ENCODE peak calls at places on chromosomes 4 and X, in nine cellular contexts. One of them, this sample, is unnamed.

GRCh38 chrX:154059729-154060245 is 37.7 kb downstream of the MECP2 start:
- DNase-seq in A549: no peak
- DNase-seq in K562: no peak
- DNase-seq in HCT116: no peak
- DNase-seq in endothelial cell of umbilical vein: no peak
- DNase-seq in HepG2: no peak
- DNase-seq in SK-N-SH: no peak
- DNase-seq in H1: no peak
- DNase-seq in GM12878: no peak
- DNase-seq in this sample: peak; percentile 21

GRCh38 chr4:2154215-2154614 is 87.7 kb downstream of the HAUS3 start:
- DNase-seq in A549: no peak
- DNase-seq in K562: no peak
- DNase-seq in HCT116: no peak
- DNase-seq in endothelial cell of umbilical vein: no peak
- DNase-seq in HepG2: no peak
- DNase-seq in SK-N-SH: no peak
- DNase-seq in H1: no peak
- DNase-seq in GM12878: no peak
- DNase-seq in this sample: no peak

GRCh38 chr4:149715822-149716585 is 99.6 kb downstream of the IQCM start:
- DNase-seq in A549: no peak
- DNase-seq in K562: no peak
- DNase-seq in HCT116: no peak
- DNase-seq in endothelial cell of umbilical vein: no peak
- DNase-seq in HepG2: no peak
- DNase-seq in SK-N-SH: no peak
- DNase-seq in H1: no peak
- DNase-seq in GM12878: no peak
- DNase-seq in this sample: no peak

GRCh38 chr4:16199132-16199531 is 27.1 kb downstream of the TAPT1 start:
- DNase-seq in A549: no peak
- DNase-seq in K562: no peak
- DNase-seq in HCT116: no peak
- DNase-seq in endothelial cell of umbilical vein: peak; percentile 51
- DNase-seq in HepG2: peak; percentile 15
- DNase-seq in SK-N-SH: peak; percentile 34
- DNase-seq in H1: no peak
- DNase-seq in GM12878: no peak
- DNase-seq in this sample: peak; percentile 46

GRCh38 chr4:185395255-185395955 is at the start of gene LRP2BP:
- DNase-seq in A549: no peak
- DNase-seq in K562: no peak
- DNase-seq in HCT116: no peak
- DNase-seq in endothelial cell of umbilical vein: peak; percentile 46
- DNase-seq in HepG2: peak; percentile 59
- DNase-seq in SK-N-SH: no peak
- DNase-seq in H1: no peak
- DNase-seq in GM12878: peak; percentile 48
- DNase-seq in this sample: peak; percentile 21

GRCh38 chr4:75752637-75753036 is 28.3 kb downstream of the USO1 start:
- DNase-seq in A549: no peak
- DNase-seq in K562: no peak
- DNase-seq in HCT116: no peak
- DNase-seq in endothelial cell of umbilical vein: no peak
- DNase-seq in HepG2: no peak
- DNase-seq in SK-N-SH: no peak
- DNase-seq in H1: no peak
- DNase-seq in GM12878: no peak
- DNase-seq in this sample: no peak

GRCh38 chr4:62709618-62710252 is 1509.6 kb downstream of the ADGRL3 start:
- DNase-seq in A549: no peak
- DNase-seq in K562: peak; percentile 2
- DNase-seq in HCT116: no peak
- DNase-seq in endothelial cell of umbilical vein: no peak
- DNase-seq in HepG2: peak; percentile 34
- DNase-seq in SK-N-SH: peak; percentile 16
- DNase-seq in H1: no peak
- DNase-seq in GM12878: no peak
- DNase-seq in this sample: peak; percentile 41

GRCh38 chrX:79259073-79259689 is 108.0 kb downstream of the ITM2A start:
- DNase-seq in A549: no peak
- DNase-seq in K562: no peak
- DNase-seq in HCT116: no peak
- DNase-seq in endothelial cell of umbilical vein: no peak
- DNase-seq in HepG2: no peak
- DNase-seq in SK-N-SH: no peak
- DNase-seq in H1: no peak
- DNase-seq in GM12878: peak; percentile 99
- DNase-seq in this sample: peak; percentile 78

GRCh38 chr4:76194325-76194724 is 19.3 kb downstream of the SCARB2 start:
- DNase-seq in A549: peak; percentile 26
- DNase-seq in K562: peak; percentile 17
- DNase-seq in HCT116: no peak
- DNase-seq in endothelial cell of umbilical vein: peak; percentile 33
- DNase-seq in HepG2: no peak
- DNase-seq in SK-N-SH: no peak
- DNase-seq in H1: no peak
- DNase-seq in GM12878: no peak
- DNase-seq in this sample: peak; percentile 34

GRCh38 chr4:5989236-5990225 is 28.7 kb downstream of the C4orf50 start:
- DNase-seq in A549: no peak
- DNase-seq in K562: no peak
- DNase-seq in HCT116: no peak
- DNase-seq in endothelial cell of umbilical vein: no peak
- DNase-seq in HepG2: no peak
- DNase-seq in SK-N-SH: no peak
- DNase-seq in H1: no peak
- DNase-seq in GM12878: no peak
- DNase-seq in this sample: no peak

GRCh38 chr4:169362607-169363006 is 91.9 kb upstream of the SH3RF1 start:
- DNase-seq in A549: no peak
- DNase-seq in K562: no peak
- DNase-seq in HCT116: no peak
- DNase-seq in endothelial cell of umbilical vein: no peak
- DNase-seq in HepG2: no peak
- DNase-seq in SK-N-SH: no peak
- DNase-seq in H1: no peak
- DNase-seq in GM12878: no peak
- DNase-seq in this sample: peak; percentile 13

GRCh38 chrX:112849010-112849409 is 8.4 kb upstream of the AMOT start:
- DNase-seq in A549: no peak
- DNase-seq in K562: no peak
- DNase-seq in HCT116: no peak
- DNase-seq in endothelial cell of umbilical vein: no peak
- DNase-seq in HepG2: no peak
- DNase-seq in SK-N-SH: peak; percentile 30
- DNase-seq in H1: no peak
- DNase-seq in GM12878: no peak
- DNase-seq in this sample: no peak

GRCh38 chrX:9134341-9134740 is 100.4 kb upstream of the FAM9B start:
- DNase-seq in A549: no peak
- DNase-seq in K562: no peak
- DNase-seq in HCT116: no peak
- DNase-seq in endothelial cell of umbilical vein: no peak
- DNase-seq in HepG2: no peak
- DNase-seq in SK-N-SH: no peak
- DNase-seq in H1: no peak
- DNase-seq in GM12878: no peak
- DNase-seq in this sample: no peak

GRCh38 chrX:40531056-40531826 is 49.5 kb upstream of the ATP6AP2 start:
- DNase-seq in A549: no peak
- DNase-seq in K562: no peak
- DNase-seq in HCT116: no peak
- DNase-seq in endothelial cell of umbilical vein: no peak
- DNase-seq in HepG2: no peak
- DNase-seq in SK-N-SH: no peak
- DNase-seq in H1: no peak
- DNase-seq in GM12878: no peak
- DNase-seq in this sample: no peak

GRCh38 chr4:7371122-7371941 is 63.4 kb downstream of the PSAPL1 start:
- DNase-seq in A549: no peak
- DNase-seq in K562: no peak
- DNase-seq in HCT116: no peak
- DNase-seq in endothelial cell of umbilical vein: no peak
- DNase-seq in HepG2: no peak
- DNase-seq in SK-N-SH: no peak
- DNase-seq in H1: no peak
- DNase-seq in GM12878: no peak
- DNase-seq in this sample: no peak

GRCh38 chrX:135086197-135086854 is 34.0 kb downstream of the ETDB start:
- DNase-seq in A549: peak; percentile 47
- DNase-seq in K562: peak; percentile 50
- DNase-seq in HCT116: peak; percentile 63
- DNase-seq in endothelial cell of umbilical vein: peak; percentile 59
- DNase-seq in HepG2: peak; percentile 39
- DNase-seq in SK-N-SH: peak; percentile 54
- DNase-seq in H1: no peak
- DNase-seq in GM12878: peak; percentile 15
- DNase-seq in this sample: peak; percentile 69

GRCh38 chrX:125295337-125295736 is 24.3 kb upstream of the TEX13C start:
- DNase-seq in A549: no peak
- DNase-seq in K562: no peak
- DNase-seq in HCT116: no peak
- DNase-seq in endothelial cell of umbilical vein: no peak
- DNase-seq in HepG2: no peak
- DNase-seq in SK-N-SH: no peak
- DNase-seq in H1: no peak
- DNase-seq in GM12878: no peak
- DNase-seq in this sample: peak; percentile 27

GRCh38 chrX:139965421-139965820 is at the start of gene CXorf66:
- DNase-seq in A549: no peak
- DNase-seq in K562: no peak
- DNase-seq in HCT116: no peak
- DNase-seq in endothelial cell of umbilical vein: no peak
- DNase-seq in HepG2: no peak
- DNase-seq in SK-N-SH: no peak
- DNase-seq in H1: no peak
- DNase-seq in GM12878: no peak
- DNase-seq in this sample: no peak

GRCh38 chrX:31224321-31225012 is 152.6 kb upstream of the FTHL17 start:
- DNase-seq in A549: no peak
- DNase-seq in K562: no peak
- DNase-seq in HCT116: no peak
- DNase-seq in endothelial cell of umbilical vein: peak; percentile 8
- DNase-seq in HepG2: no peak
- DNase-seq in SK-N-SH: no peak
- DNase-seq in H1: no peak
- DNase-seq in GM12878: no peak
- DNase-seq in this sample: no peak

GRCh38 chrX:24014388-24015018 is 12.5 kb downstream of the KLHL15 start:
- DNase-seq in A549: no peak
- DNase-seq in K562: no peak
- DNase-seq in HCT116: no peak
- DNase-seq in endothelial cell of umbilical vein: no peak
- DNase-seq in HepG2: no peak
- DNase-seq in SK-N-SH: no peak
- DNase-seq in H1: no peak
- DNase-seq in GM12878: peak; percentile 45
- DNase-seq in this sample: no peak

GRCh38 chr4:8296491-8296890 is 26.9 kb downstream of the HTRA3 start:
- DNase-seq in A549: no peak
- DNase-seq in K562: no peak
- DNase-seq in HCT116: no peak
- DNase-seq in endothelial cell of umbilical vein: no peak
- DNase-seq in HepG2: no peak
- DNase-seq in SK-N-SH: no peak
- DNase-seq in H1: no peak
- DNase-seq in GM12878: no peak
- DNase-seq in this sample: no peak

GRCh38 chrX:105552395-105552794 is 269.9 kb upstream of the NRK start:
- DNase-seq in A549: no peak
- DNase-seq in K562: no peak
- DNase-seq in HCT116: no peak
- DNase-seq in endothelial cell of umbilical vein: peak; percentile 1
- DNase-seq in HepG2: no peak
- DNase-seq in SK-N-SH: no peak
- DNase-seq in H1: no peak
- DNase-seq in GM12878: no peak
- DNase-seq in this sample: no peak

GRCh38 chr4:71235321-71236206 is 103.3 kb upstream of the SLC4A4 start:
- DNase-seq in A549: no peak
- DNase-seq in K562: no peak
- DNase-seq in HCT116: no peak
- DNase-seq in endothelial cell of umbilical vein: no peak
- DNase-seq in HepG2: no peak
- DNase-seq in SK-N-SH: no peak
- DNase-seq in H1: no peak
- DNase-seq in GM12878: no peak
- DNase-seq in this sample: no peak
- TF ChIP-seq MAX in A549: no peak
- TF ChIP-seq MAX in K562: no peak
- TF ChIP-seq MAX in HCT116: no peak
- TF ChIP-seq MAX in endothelial cell of umbilical vein: no peak
- TF ChIP-seq MAX in HepG2: no peak
- TF ChIP-seq MAX in SK-N-SH: no peak
- TF ChIP-seq MAX in H1: no peak
- TF ChIP-seq MAX in GM12878: no peak
- TF ChIP-seq MAX in this sample: no peak

DNA sequence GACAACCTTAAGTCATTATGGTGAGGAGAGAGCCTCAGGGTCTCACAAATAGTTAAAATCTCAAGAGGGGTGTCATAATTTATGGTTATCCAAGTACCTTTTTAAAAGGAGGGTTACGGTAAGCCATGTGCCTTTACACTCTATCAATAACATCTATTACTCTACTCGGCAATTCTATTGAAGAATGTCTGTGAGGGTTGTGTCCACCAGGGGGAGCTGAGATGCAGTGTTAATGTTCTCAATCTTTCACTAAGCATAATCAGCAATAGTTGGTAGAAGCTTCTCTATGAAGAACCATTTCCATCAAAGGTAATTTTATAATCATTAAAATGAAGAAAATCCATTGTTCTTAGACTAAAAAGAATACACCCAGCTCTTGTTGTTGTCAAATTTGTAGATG is 457.4 kb downstream of the CENPC start:
- DNase-seq in A549: no peak
- DNase-seq in K562: peak; percentile 11
- DNase-seq in HCT116: peak; percentile 1
- DNase-seq in endothelial cell of umbilical vein: peak; percentile 38
- DNase-seq in HepG2: peak; percentile 27
- DNase-seq in SK-N-SH: peak; percentile 10
- DNase-seq in H1: peak; percentile 77
- DNase-seq in GM12878: no peak
- DNase-seq in this sample: peak; percentile 59
- TF ChIP-seq CTCF in A549: peak; percentile 7
- TF ChIP-seq CTCF in K562: peak; percentile 56
- TF ChIP-seq CTCF in HCT116: peak; percentile 46
- TF ChIP-seq CTCF in endothelial cell of umbilical vein: peak; percentile 49
- TF ChIP-seq CTCF in HepG2: peak; percentile 67
- TF ChIP-seq CTCF in SK-N-SH: peak; percentile 54
- TF ChIP-seq CTCF in H1: peak; percentile 62
- TF ChIP-seq CTCF in GM12878: peak; percentile 64
- TF ChIP-seq CTCF in this sample: peak; percentile 62

GRCh38 chr4:102614801-102615200 is 113.6 kb downstream of the NFKB1 start:
- DNase-seq in A549: no peak
- DNase-seq in K562: no peak
- DNase-seq in HCT116: no peak
- DNase-seq in endothelial cell of umbilical vein: no peak
- DNase-seq in HepG2: no peak
- DNase-seq in SK-N-SH: no peak
- DNase-seq in H1: no peak
- DNase-seq in GM12878: no peak
- DNase-seq in this sample: no peak
- H3K4me3 ChIP-seq in A549: no peak overlapping the region
- H3K4me3 ChIP-seq in K562: no peak overlapping the region
- H3K4me3 ChIP-seq in HCT116: no peak overlapping the region
- H3K4me3 ChIP-seq in endothelial cell of umbilical vein: no peak overlapping the region
- H3K4me3 ChIP-seq in HepG2: no peak overlapping the region
- H3K4me3 ChIP-seq in SK-N-SH: no peak overlapping the region
- H3K4me3 ChIP-seq in H1: no peak overlapping the region
- H3K4me3 ChIP-seq in GM12878: no peak overlapping the region
- H3K4me3 ChIP-seq in this sample: no peak overlapping the region

GRCh38 chr4:82380344-82380743 is 6.6 kb upstream of the HNRNPD start:
- DNase-seq in A549: no peak
- DNase-seq in K562: no peak
- DNase-seq in HCT116: peak; percentile 53
- DNase-seq in endothelial cell of umbilical vein: no peak
- DNase-seq in HepG2: no peak
- DNase-seq in SK-N-SH: no peak
- DNase-seq in H1: no peak
- DNase-seq in GM12878: no peak
- DNase-seq in this sample: no peak
- TF ChIP-seq MAX in A549: no peak
- TF ChIP-seq MAX in K562: no peak
- TF ChIP-seq MAX in HCT116: no peak
- TF ChIP-seq MAX in endothelial cell of umbilical vein: no peak
- TF ChIP-seq MAX in HepG2: no peak
- TF ChIP-seq MAX in SK-N-SH: no peak
- TF ChIP-seq MAX in H1: no peak
- TF ChIP-seq MAX in GM12878: no peak
- TF ChIP-seq MAX in this sample: no peak